ENCODE peak calls at places on chromosomes 1 and 21, in four cellular contexts. One of them, this sample, is unnamed.

GRCh38 chr1:208475449-208475848 is 231.3 kb upstream of the PLXNA2 start:
- DNase-seq in suprapubic skin: no peak
- DNase-seq in AG09309: peak; percentile 41
- DNase-seq in skeletal muscle cell: peak; percentile 24
- DNase-seq in this sample: no peak

GRCh38 chr1:171984262-171984661 is 143.0 kb downstream of the DNM3 start:
- DNase-seq in AG09309: no peak
- DNase-seq in skeletal muscle cell: no peak
- DNase-seq in suprapubic skin: no peak
- DNase-seq in this sample: no peak

GRCh38 chr1:202802998-202803932 is 5.0 kb downstream of the KDM5B start:
- DNase-seq in AG09309: no peak
- DNase-seq in skeletal muscle cell: no peak
- DNase-seq in suprapubic skin: no peak
- DNase-seq in this sample: no peak

GRCh38 chr1:11643782-11644181 is 10.4 kb downstream of the FBXO2 start:
- DNase-seq in suprapubic skin: no peak
- DNase-seq in AG09309: no peak
- DNase-seq in skeletal muscle cell: no peak
- DNase-seq in this sample: no peak

GRCh38 chr1:201637282-201638076 is 98.6 kb downstream of the NAV1 start:
- DNase-seq in suprapubic skin: no peak
- DNase-seq in skeletal muscle cell: no peak
- DNase-seq in AG09309: no peak
- DNase-seq in this sample: no peak

GRCh38 chr1:214581785-214582184 is 21.2 kb upstream of the CENPF start:
- DNase-seq in suprapubic skin: no peak
- DNase-seq in skeletal muscle cell: peak; percentile 78
- DNase-seq in AG09309: no peak
- DNase-seq in this sample: peak; percentile 66

GRCh38 chr1:204975568-204976235 is 67.3 kb upstream of the CNTN2 start:
- DNase-seq in skeletal muscle cell: no peak
- DNase-seq in AG09309: no peak
- DNase-seq in suprapubic skin: no peak
- DNase-seq in this sample: peak; percentile 12

GRCh38 chr1:216194721-216195120 is 228.5 kb downstream of the USH2A start:
- DNase-seq in suprapubic skin: no peak
- DNase-seq in skeletal muscle cell: peak; percentile 92
- DNase-seq in AG09309: no peak
- DNase-seq in this sample: no peak

GRCh38 chr1:232486006-232486405 is 143.9 kb downstream of the SIPA1L2 start:
- DNase-seq in skeletal muscle cell: no peak
- DNase-seq in suprapubic skin: no peak
- DNase-seq in AG09309: no peak
- DNase-seq in this sample: no peak

GRCh38 chr21:27756191-27756590 is 789.3 kb upstream of the ADAMTS5 start:
- DNase-seq in AG09309: no peak
- DNase-seq in skeletal muscle cell: no peak
- DNase-seq in suprapubic skin: no peak
- DNase-seq in this sample: no peak

GRCh38 chr1:52403566-52404115 is 582 bp downstream of the ORC1 start:
- DNase-seq in suprapubic skin: no peak
- DNase-seq in skeletal muscle cell: peak; percentile 59
- DNase-seq in AG09309: peak; percentile 39
- DNase-seq in this sample: peak; percentile 33

GRCh38 chr1:52400131-52400530 is 4.1 kb downstream of the ORC1 start:
- DNase-seq in AG09309: no peak
- DNase-seq in skeletal muscle cell: no peak
- DNase-seq in suprapubic skin: no peak
- DNase-seq in this sample: no peak

GRCh38 chr1:52404975-52405338 is 555 bp downstream of the PRPF38A start:
- DNase-seq in AG09309: no peak
- DNase-seq in skeletal muscle cell: no peak
- DNase-seq in suprapubic skin: no peak
- DNase-seq in this sample: no peak

GRCh38 chr1:52404116-52404974 is at the start of the genes ORC1 and PRPF38A:
- DNase-seq in skeletal muscle cell: peak; percentile 87
- DNase-seq in AG09309: peak; percentile 82
- DNase-seq in suprapubic skin: peak; percentile 98
- DNase-seq in this sample: peak; percentile 96

GRCh38 chr1:52402860-52403240 is 1.4 kb downstream of the ORC1 start:
- DNase-seq in AG09309: no peak
- DNase-seq in suprapubic skin: no peak
- DNase-seq in skeletal muscle cell: no peak
- DNase-seq in this sample: no peak
- H3K4me3 ChIP-seq in AG09309: no peak overlapping the region
- H3K4me3 ChIP-seq in suprapubic skin: no peak overlapping the region
- H3K4me3 ChIP-seq in skeletal muscle cell: no peak overlapping the region
- H3K4me3 ChIP-seq in this sample: no peak overlapping the region

DNA sequence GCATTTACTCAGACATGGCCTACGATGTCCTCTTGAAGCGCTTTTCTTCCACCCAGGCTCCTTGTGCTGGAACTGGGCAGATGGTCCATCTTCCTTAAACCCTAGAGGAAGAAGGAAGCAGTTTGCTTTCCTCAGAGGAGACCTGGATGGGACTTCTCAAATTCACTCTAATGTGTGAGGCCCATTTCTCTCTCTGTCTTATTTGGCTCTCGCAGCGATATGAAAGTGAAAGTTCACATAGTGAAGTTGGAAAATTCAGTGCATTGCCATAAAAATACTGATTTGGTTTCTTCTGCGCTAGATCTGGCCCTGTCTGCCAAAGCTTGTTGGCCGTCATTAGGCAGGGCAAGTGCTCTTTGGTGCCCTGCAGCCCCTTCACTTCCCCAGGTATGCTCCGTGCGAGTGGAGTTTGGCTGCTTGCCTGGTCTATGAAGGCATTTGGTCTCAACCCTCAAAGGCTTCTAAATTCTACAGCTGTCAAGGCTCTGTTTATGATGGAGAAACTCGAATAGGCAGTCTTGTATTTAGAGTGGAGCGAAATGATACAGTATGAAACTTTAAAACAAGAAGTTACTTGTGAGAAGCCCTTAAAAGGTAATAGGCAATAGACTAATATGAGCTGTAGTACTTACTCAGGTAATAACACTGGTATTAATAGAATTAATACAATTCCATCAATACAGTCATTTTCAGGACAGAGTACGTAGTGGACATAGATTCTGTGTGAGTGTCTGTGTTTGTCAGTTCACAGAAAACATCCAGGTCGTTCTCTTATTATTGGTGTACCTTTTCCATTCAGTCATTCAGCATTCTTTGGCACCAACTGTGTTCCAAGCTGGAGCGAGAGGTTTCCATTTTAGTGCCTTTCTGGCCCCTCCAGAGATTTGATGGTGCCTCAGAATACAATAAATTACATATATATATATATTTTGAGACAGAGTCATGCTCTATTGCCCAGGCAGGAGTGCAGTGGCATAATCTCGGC is 20.5 kb downstream of the SZRD1 start:
- DNase-seq in suprapubic skin: no peak
- DNase-seq in AG09309: no peak
- DNase-seq in skeletal muscle cell: no peak
- DNase-seq in this sample: no peak
- H3K4me3 ChIP-seq in suprapubic skin: peak overlapping the region; percentile 41
- H3K4me3 ChIP-seq in AG09309: no peak overlapping the region
- H3K4me3 ChIP-seq in skeletal muscle cell: peak overlapping the region; percentile 17
- H3K4me3 ChIP-seq in this sample: no peak overlapping the region

GRCh38 chr21:16535100-16535418 is 805.3 kb downstream of the USP25 start:
- DNase-seq in suprapubic skin: peak; percentile 91
- DNase-seq in skeletal muscle cell: peak; percentile 74
- DNase-seq in AG09309: peak; percentile 67
- DNase-seq in this sample: peak; percentile 82

GRCh38 chr21:16534408-16535099 is 804.8 kb downstream of the USP25 start:
- DNase-seq in skeletal muscle cell: peak; percentile 65
- DNase-seq in AG09309: peak; percentile 42
- DNase-seq in suprapubic skin: peak; percentile 90
- DNase-seq in this sample: peak; percentile 77

GRCh38 chr21:16532841-16533240 is 803.1 kb downstream of the USP25 start:
- DNase-seq in suprapubic skin: no peak
- DNase-seq in skeletal muscle cell: peak; percentile 37
- DNase-seq in AG09309: no peak
- DNase-seq in this sample: no peak

GRCh38 chr21:16536661-16537359 is 807.0 kb downstream of the USP25 start:
- DNase-seq in AG09309: no peak
- DNase-seq in suprapubic skin: no peak
- DNase-seq in skeletal muscle cell: no peak
- DNase-seq in this sample: peak; percentile 57

GRCh38 chr21:16533692-16534407 is 804.1 kb downstream of the USP25 start:
- DNase-seq in suprapubic skin: no peak
- DNase-seq in AG09309: no peak
- DNase-seq in skeletal muscle cell: peak; percentile 32
- DNase-seq in this sample: no peak
- H3K4me3 ChIP-seq in suprapubic skin: peak overlapping the region; percentile 54
- H3K4me3 ChIP-seq in AG09309: peak overlapping the region; percentile 44
- H3K4me3 ChIP-seq in skeletal muscle cell: peak overlapping the region; percentile 39
- H3K4me3 ChIP-seq in this sample: peak overlapping the region; percentile 21

GRCh38 chr1:22711071-22711470 is 432 bp downstream of the EPHB2 start:
- DNase-seq in skeletal muscle cell: no peak
- DNase-seq in AG09309: no peak
- DNase-seq in suprapubic skin: no peak
- DNase-seq in this sample: no peak
- H3K4me3 ChIP-seq in skeletal muscle cell: peak overlapping the region; percentile 63
- H3K4me3 ChIP-seq in AG09309: peak overlapping the region; percentile 49
- H3K4me3 ChIP-seq in suprapubic skin: peak overlapping the region; percentile 62
- H3K4me3 ChIP-seq in this sample: peak overlapping the region; percentile 55

GRCh38 chr21:33924766-33925100 is 9.1 kb upstream of the ATP5PO start:
- DNase-seq in AG09309: no peak
- DNase-seq in skeletal muscle cell: no peak
- DNase-seq in suprapubic skin: peak; percentile 67
- DNase-seq in this sample: no peak

DNA sequence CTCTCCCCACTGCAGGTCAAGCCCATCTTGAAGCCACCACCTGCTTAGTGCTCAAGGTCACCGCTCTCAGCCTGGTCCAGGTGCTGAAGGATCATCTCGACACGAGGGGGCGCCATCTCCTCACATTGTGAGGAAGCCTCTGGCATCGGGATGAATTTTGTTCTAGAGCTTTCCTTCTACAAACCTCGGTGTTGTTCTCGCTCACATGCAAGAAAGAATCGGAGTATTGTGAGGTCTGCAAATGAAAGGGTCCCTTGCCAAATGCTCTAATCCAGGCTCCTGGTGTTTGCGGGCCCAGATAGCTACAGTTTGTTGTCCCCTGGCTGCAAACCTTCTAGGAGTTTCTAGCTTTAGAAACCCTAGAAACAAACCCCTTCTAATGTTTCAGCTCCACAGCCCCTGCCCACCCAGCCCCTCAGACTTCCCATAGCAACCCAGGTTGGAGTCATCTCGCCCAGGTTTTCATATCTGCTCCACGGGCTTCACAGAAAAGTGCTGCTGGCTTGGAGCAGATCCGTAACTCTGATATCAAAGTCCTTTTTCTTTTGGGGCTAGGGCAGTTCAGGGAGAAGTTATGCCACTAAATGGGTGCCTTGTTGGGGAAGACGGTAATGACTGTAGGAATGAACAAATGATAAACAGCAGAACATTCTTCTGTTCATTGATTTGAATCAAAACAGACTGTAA is 8.6 kb upstream of the ATP5PO start:
- DNase-seq in AG09309: peak; percentile 33
- DNase-seq in skeletal muscle cell: no peak
- DNase-seq in suprapubic skin: peak; percentile 91
- DNase-seq in this sample: peak; percentile 66
- H3K4me3 ChIP-seq in AG09309: no peak overlapping the region
- H3K4me3 ChIP-seq in skeletal muscle cell: no peak overlapping the region
- H3K4me3 ChIP-seq in suprapubic skin: no peak overlapping the region
- H3K4me3 ChIP-seq in this sample: no peak overlapping the region

GRCh38 chr1:115400891-115401290 is 62.8 kb upstream of the NGF start:
- DNase-seq in AG09309: no peak
- DNase-seq in suprapubic skin: no peak
- DNase-seq in skeletal muscle cell: no peak
- DNase-seq in this sample: no peak
- H3K4me3 ChIP-seq in AG09309: no peak overlapping the region
- H3K4me3 ChIP-seq in suprapubic skin: no peak overlapping the region
- H3K4me3 ChIP-seq in skeletal muscle cell: no peak overlapping the region
- H3K4me3 ChIP-seq in this sample: no peak overlapping the region

GRCh38 chr1:230709619-230710542 is 4.0 kb downstream of the AGT start:
- DNase-seq in suprapubic skin: no peak
- DNase-seq in AG09309: no peak
- DNase-seq in skeletal muscle cell: no peak
- DNase-seq in this sample: no peak

GRCh38 chr1:230708631-230709580 is 5.0 kb downstream of the AGT start:
- DNase-seq in skeletal muscle cell: no peak
- DNase-seq in AG09309: no peak
- DNase-seq in suprapubic skin: peak; percentile 87
- DNase-seq in this sample: no peak

GRCh38 chr1:230706020-230706699 is 7.8 kb downstream of the AGT start:
- DNase-seq in suprapubic skin: no peak
- DNase-seq in AG09309: no peak
- DNase-seq in skeletal muscle cell: no peak
- DNase-seq in this sample: no peak

GRCh38 chr1:230706887-230707731 is 6.8 kb downstream of the AGT start:
- DNase-seq in skeletal muscle cell: no peak
- DNase-seq in AG09309: no peak
- DNase-seq in suprapubic skin: no peak
- DNase-seq in this sample: no peak

DNA sequence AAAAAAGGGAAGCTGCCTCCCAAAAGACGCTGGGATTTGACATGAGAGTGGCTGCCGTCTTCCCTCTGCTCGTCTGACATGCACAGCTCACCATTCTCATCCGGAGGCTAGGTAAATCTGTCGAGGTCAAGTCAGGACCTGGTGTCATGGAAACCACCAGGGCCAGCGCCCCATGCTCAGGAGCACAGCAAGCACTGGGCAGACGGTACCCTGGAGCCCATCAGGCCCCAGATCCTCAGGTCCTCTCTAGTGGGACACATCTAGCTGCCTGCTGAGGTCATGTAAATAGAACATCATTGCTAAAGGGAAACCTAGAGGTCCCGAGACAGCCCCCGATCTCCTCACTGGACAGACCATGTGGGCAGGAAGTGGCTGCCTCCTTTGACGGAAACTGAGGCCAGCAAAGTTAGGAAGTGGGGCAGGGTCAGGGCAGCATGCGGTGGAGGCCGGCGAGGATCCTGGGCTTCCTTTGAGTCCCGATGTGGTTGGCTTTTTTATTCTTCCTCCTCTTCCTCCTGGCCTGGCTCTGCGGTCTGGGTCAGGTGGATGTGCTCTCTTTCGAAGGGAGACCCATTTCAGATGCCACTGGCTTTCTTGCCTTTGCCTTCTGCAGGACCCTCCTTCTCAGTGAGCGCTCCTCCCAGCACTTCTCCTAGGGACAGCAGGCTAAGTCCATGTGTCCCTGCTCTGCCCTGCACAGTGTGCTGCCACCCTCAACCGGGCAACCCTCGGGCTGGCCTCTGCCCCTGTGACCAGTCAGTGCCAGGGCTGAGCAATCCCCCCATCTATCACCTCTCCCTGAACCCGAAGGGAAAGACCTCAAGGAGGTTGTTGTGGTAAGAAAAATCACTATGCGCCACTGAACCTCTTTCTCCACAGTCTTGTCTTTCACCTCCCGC is 5.9 kb downstream of the AGT start:
- DNase-seq in skeletal muscle cell: no peak
- DNase-seq in AG09309: no peak
- DNase-seq in suprapubic skin: no peak
- DNase-seq in this sample: no peak
- H3K4me3 ChIP-seq in skeletal muscle cell: no peak overlapping the region
- H3K4me3 ChIP-seq in AG09309: no peak overlapping the region
- H3K4me3 ChIP-seq in suprapubic skin: no peak overlapping the region
- H3K4me3 ChIP-seq in this sample: no peak overlapping the region

GRCh38 chr1:225466848-225467192 is 39.0 kb upstream of the LBR start:
- DNase-seq in skeletal muscle cell: no peak
- DNase-seq in AG09309: no peak
- DNase-seq in suprapubic skin: peak; percentile 39
- DNase-seq in this sample: no peak
- H3K4me3 ChIP-seq in skeletal muscle cell: no peak overlapping the region
- H3K4me3 ChIP-seq in AG09309: no peak overlapping the region
- H3K4me3 ChIP-seq in suprapubic skin: no peak overlapping the region
- H3K4me3 ChIP-seq in this sample: no peak overlapping the region